ENCODE peak calls at places on chromosomes 3 and 15, in ten cellular contexts. One of them, this sample, is unnamed.

GRCh38 chr15:37095993-37096877 is 4.1 kb downstream of the MEIS2 start:
- DNase-seq in psoas muscle: no peak
- DNase-seq in dorsolateral prefrontal cortex: no peak
- DNase-seq in NCI-H146: no peak
- DNase-seq in H4: no peak
- DNase-seq in GM12864: no peak
- DNase-seq in ELR: no peak
- DNase-seq in stimulated activated CD8-positive, alpha-beta memory T cell treated with anti-CD3 and anti-CD28 coated beads, Interleukin-7, amount 100 ng/mL, for 24 hours: no peak
- DNase-seq in WERI-Rb-1: peak
- DNase-seq in EH: peak
- DNase-seq in this sample: no peak

GRCh38 chr15:68384451-68385239 is 47.3 kb downstream of the ITGA11 start:
- DNase-seq in psoas muscle: peak
- DNase-seq in dorsolateral prefrontal cortex: no peak
- DNase-seq in NCI-H146: no peak
- DNase-seq in H4: peak
- DNase-seq in GM12864: no peak
- DNase-seq in ELR: peak
- DNase-seq in stimulated activated CD8-positive, alpha-beta memory T cell treated with anti-CD3 and anti-CD28 coated beads, Interleukin-7, amount 100 ng/mL, for 24 hours: no peak
- DNase-seq in WERI-Rb-1: no peak
- DNase-seq in EH: peak
- DNase-seq in this sample: peak

GRCh38 chr3:131591394-131591990 is 88.7 kb upstream of the MRPL3 start:
- DNase-seq in psoas muscle: no peak
- DNase-seq in dorsolateral prefrontal cortex: no peak
- DNase-seq in NCI-H146: no peak
- DNase-seq in H4: peak
- DNase-seq in GM12864: no peak
- DNase-seq in ELR: peak
- DNase-seq in stimulated activated CD8-positive, alpha-beta memory T cell treated with anti-CD3 and anti-CD28 coated beads, Interleukin-7, amount 100 ng/mL, for 24 hours: no peak
- DNase-seq in WERI-Rb-1: no peak
- DNase-seq in EH: peak
- DNase-seq in this sample: peak

GRCh38 chr15:25862087-25862468 is 1.0 kb downstream of the ATP10A start:
- DNase-seq in psoas muscle: no peak
- DNase-seq in dorsolateral prefrontal cortex: no peak
- DNase-seq in NCI-H146: no peak
- DNase-seq in H4: no peak
- DNase-seq in GM12864: no peak
- DNase-seq in ELR: no peak
- DNase-seq in stimulated activated CD8-positive, alpha-beta memory T cell treated with anti-CD3 and anti-CD28 coated beads, Interleukin-7, amount 100 ng/mL, for 24 hours: no peak
- DNase-seq in WERI-Rb-1: no peak
- DNase-seq in EH: peak
- DNase-seq in this sample: no peak

GRCh38 chr15:70701891-70702568 is 61.3 kb downstream of the UACA start:
- DNase-seq in psoas muscle: no peak
- DNase-seq in dorsolateral prefrontal cortex: no peak
- DNase-seq in NCI-H146: no peak
- DNase-seq in H4: peak
- DNase-seq in GM12864: no peak
- DNase-seq in ELR: peak
- DNase-seq in stimulated activated CD8-positive, alpha-beta memory T cell treated with anti-CD3 and anti-CD28 coated beads, Interleukin-7, amount 100 ng/mL, for 24 hours: no peak
- DNase-seq in WERI-Rb-1: no peak
- DNase-seq in EH: peak
- DNase-seq in this sample: no peak

GRCh38 chr3:62139957-62140356 is 233.4 kb downstream of the FEZF2 start:
- DNase-seq in psoas muscle: no peak
- DNase-seq in dorsolateral prefrontal cortex: no peak
- DNase-seq in NCI-H146: no peak
- DNase-seq in H4: peak
- DNase-seq in GM12864: no peak
- DNase-seq in ELR: no peak
- DNase-seq in stimulated activated CD8-positive, alpha-beta memory T cell treated with anti-CD3 and anti-CD28 coated beads, Interleukin-7, amount 100 ng/mL, for 24 hours: no peak
- DNase-seq in WERI-Rb-1: no peak
- DNase-seq in EH: peak
- DNase-seq in this sample: no peak

GRCh38 chr3:127413871-127414270 is 126.0 kb upstream of the PRR20G start:
- DNase-seq in psoas muscle: no peak
- DNase-seq in dorsolateral prefrontal cortex: no peak
- DNase-seq in NCI-H146: no peak
- DNase-seq in H4: no peak
- DNase-seq in GM12864: no peak
- DNase-seq in ELR: no peak
- DNase-seq in stimulated activated CD8-positive, alpha-beta memory T cell treated with anti-CD3 and anti-CD28 coated beads, Interleukin-7, amount 100 ng/mL, for 24 hours: no peak
- DNase-seq in WERI-Rb-1: no peak
- DNase-seq in EH: no peak
- DNase-seq in this sample: no peak

GRCh38 chr3:143226678-143227291 is 107.2 kb downstream of the CHST2 start:
- DNase-seq in psoas muscle: no peak
- DNase-seq in dorsolateral prefrontal cortex: no peak
- DNase-seq in NCI-H146: peak
- DNase-seq in H4: no peak
- DNase-seq in GM12864: no peak
- DNase-seq in ELR: no peak
- DNase-seq in stimulated activated CD8-positive, alpha-beta memory T cell treated with anti-CD3 and anti-CD28 coated beads, Interleukin-7, amount 100 ng/mL, for 24 hours: no peak
- DNase-seq in WERI-Rb-1: no peak
- DNase-seq in EH: no peak
- DNase-seq in this sample: no peak

GRCh38 chr3:11803977-11804903 is 42.4 kb downstream of the TAMM41 start:
- DNase-seq in psoas muscle: peak
- DNase-seq in dorsolateral prefrontal cortex: peak
- DNase-seq in NCI-H146: peak
- DNase-seq in H4: peak
- DNase-seq in GM12864: peak
- DNase-seq in ELR: peak
- DNase-seq in stimulated activated CD8-positive, alpha-beta memory T cell treated with anti-CD3 and anti-CD28 coated beads, Interleukin-7, amount 100 ng/mL, for 24 hours: no peak
- DNase-seq in WERI-Rb-1: peak
- DNase-seq in EH: peak
- DNase-seq in this sample: peak

GRCh38 chr15:89132611-89133242 is 44.5 kb downstream of the ABHD2 start:
- DNase-seq in psoas muscle: no peak
- DNase-seq in dorsolateral prefrontal cortex: no peak
- DNase-seq in NCI-H146: no peak
- DNase-seq in H4: no peak
- DNase-seq in GM12864: no peak
- DNase-seq in ELR: no peak
- DNase-seq in stimulated activated CD8-positive, alpha-beta memory T cell treated with anti-CD3 and anti-CD28 coated beads, Interleukin-7, amount 100 ng/mL, for 24 hours: no peak
- DNase-seq in WERI-Rb-1: no peak
- DNase-seq in EH: no peak
- DNase-seq in this sample: no peak

GRCh38 chr3:87173776-87174175 is 53.3 kb upstream of the CHMP2B start:
- DNase-seq in psoas muscle: no peak
- DNase-seq in dorsolateral prefrontal cortex: no peak
- DNase-seq in NCI-H146: no peak
- DNase-seq in H4: no peak
- DNase-seq in GM12864: no peak
- DNase-seq in ELR: no peak
- DNase-seq in stimulated activated CD8-positive, alpha-beta memory T cell treated with anti-CD3 and anti-CD28 coated beads, Interleukin-7, amount 100 ng/mL, for 24 hours: no peak
- DNase-seq in WERI-Rb-1: no peak
- DNase-seq in EH: no peak
- DNase-seq in this sample: no peak

GRCh38 chr3:34725774-34726173 is 913.6 kb upstream of the ARPP21 start:
- DNase-seq in psoas muscle: no peak
- DNase-seq in dorsolateral prefrontal cortex: no peak
- DNase-seq in NCI-H146: peak
- DNase-seq in H4: no peak
- DNase-seq in GM12864: no peak
- DNase-seq in ELR: no peak
- DNase-seq in stimulated activated CD8-positive, alpha-beta memory T cell treated with anti-CD3 and anti-CD28 coated beads, Interleukin-7, amount 100 ng/mL, for 24 hours: no peak
- DNase-seq in WERI-Rb-1: no peak
- DNase-seq in EH: peak
- DNase-seq in this sample: no peak

GRCh38 chr3:124781706-124782376 is 51.6 kb downstream of the UMPS start:
- DNase-seq in psoas muscle: no peak
- DNase-seq in dorsolateral prefrontal cortex: no peak
- DNase-seq in NCI-H146: no peak
- DNase-seq in H4: no peak
- DNase-seq in GM12864: no peak
- DNase-seq in ELR: no peak
- DNase-seq in stimulated activated CD8-positive, alpha-beta memory T cell treated with anti-CD3 and anti-CD28 coated beads, Interleukin-7, amount 100 ng/mL, for 24 hours: no peak
- DNase-seq in WERI-Rb-1: no peak
- DNase-seq in EH: peak
- DNase-seq in this sample: no peak

GRCh38 chr15:77112819-77113569 is 42.1 kb upstream of the TSPAN3 start:
- DNase-seq in psoas muscle: no peak
- DNase-seq in dorsolateral prefrontal cortex: no peak
- DNase-seq in NCI-H146: no peak
- DNase-seq in H4: no peak
- DNase-seq in GM12864: no peak
- DNase-seq in ELR: no peak
- DNase-seq in stimulated activated CD8-positive, alpha-beta memory T cell treated with anti-CD3 and anti-CD28 coated beads, Interleukin-7, amount 100 ng/mL, for 24 hours: no peak
- DNase-seq in WERI-Rb-1: no peak
- DNase-seq in EH: no peak
- DNase-seq in this sample: no peak

GRCh38 chr3:108099679-108100428 is 9.0 kb upstream of the CD47 start:
- DNase-seq in psoas muscle: no peak
- DNase-seq in dorsolateral prefrontal cortex: no peak
- DNase-seq in NCI-H146: no peak
- DNase-seq in H4: no peak
- DNase-seq in GM12864: peak
- DNase-seq in ELR: no peak
- DNase-seq in stimulated activated CD8-positive, alpha-beta memory T cell treated with anti-CD3 and anti-CD28 coated beads, Interleukin-7, amount 100 ng/mL, for 24 hours: no peak
- DNase-seq in WERI-Rb-1: peak
- DNase-seq in EH: no peak
- DNase-seq in this sample: no peak

GRCh38 chr3:30448946-30449686 is 157.3 kb upstream of the TGFBR2 start:
- DNase-seq in psoas muscle: no peak
- DNase-seq in dorsolateral prefrontal cortex: no peak
- DNase-seq in NCI-H146: no peak
- DNase-seq in H4: no peak
- DNase-seq in GM12864: no peak
- DNase-seq in ELR: no peak
- DNase-seq in stimulated activated CD8-positive, alpha-beta memory T cell treated with anti-CD3 and anti-CD28 coated beads, Interleukin-7, amount 100 ng/mL, for 24 hours: no peak
- DNase-seq in WERI-Rb-1: no peak
- DNase-seq in EH: peak
- DNase-seq in this sample: no peak

GRCh38 chr3:124563376-124563775 is 166.9 kb upstream of the UMPS start:
- DNase-seq in psoas muscle: no peak
- DNase-seq in dorsolateral prefrontal cortex: no peak
- DNase-seq in NCI-H146: no peak
- DNase-seq in H4: no peak
- DNase-seq in GM12864: no peak
- DNase-seq in ELR: peak
- DNase-seq in stimulated activated CD8-positive, alpha-beta memory T cell treated with anti-CD3 and anti-CD28 coated beads, Interleukin-7, amount 100 ng/mL, for 24 hours: no peak
- DNase-seq in WERI-Rb-1: no peak
- DNase-seq in EH: peak
- DNase-seq in this sample: no peak

GRCh38 chr3:260911-261310 is 64.3 kb downstream of the CHL1 start:
- DNase-seq in psoas muscle: no peak
- DNase-seq in dorsolateral prefrontal cortex: no peak
- DNase-seq in NCI-H146: no peak
- DNase-seq in H4: no peak
- DNase-seq in GM12864: no peak
- DNase-seq in ELR: no peak
- DNase-seq in stimulated activated CD8-positive, alpha-beta memory T cell treated with anti-CD3 and anti-CD28 coated beads, Interleukin-7, amount 100 ng/mL, for 24 hours: no peak
- DNase-seq in WERI-Rb-1: no peak
- DNase-seq in EH: no peak
- DNase-seq in this sample: no peak

GRCh38 chr15:101198820-101199219 is 53.0 kb downstream of the CHSY1 start:
- DNase-seq in psoas muscle: no peak
- DNase-seq in dorsolateral prefrontal cortex: no peak
- DNase-seq in NCI-H146: no peak
- DNase-seq in H4: no peak
- DNase-seq in GM12864: no peak
- DNase-seq in ELR: peak
- DNase-seq in stimulated activated CD8-positive, alpha-beta memory T cell treated with anti-CD3 and anti-CD28 coated beads, Interleukin-7, amount 100 ng/mL, for 24 hours: no peak
- DNase-seq in WERI-Rb-1: no peak
- DNase-seq in EH: peak
- DNase-seq in this sample: no peak

GRCh38 chr3:15299036-15299435 is 33.4 kb downstream of the SH3BP5 start:
- DNase-seq in psoas muscle: no peak
- DNase-seq in dorsolateral prefrontal cortex: peak
- DNase-seq in NCI-H146: no peak
- DNase-seq in H4: no peak
- DNase-seq in GM12864: no peak
- DNase-seq in ELR: no peak
- DNase-seq in stimulated activated CD8-positive, alpha-beta memory T cell treated with anti-CD3 and anti-CD28 coated beads, Interleukin-7, amount 100 ng/mL, for 24 hours: no peak
- DNase-seq in WERI-Rb-1: peak
- DNase-seq in EH: no peak
- DNase-seq in this sample: no peak

GRCh38 chr15:81120069-81120468 is 14.0 kb upstream of the CFAP161 start:
- DNase-seq in psoas muscle: no peak
- DNase-seq in dorsolateral prefrontal cortex: no peak
- DNase-seq in NCI-H146: no peak
- DNase-seq in H4: no peak
- DNase-seq in GM12864: no peak
- DNase-seq in ELR: no peak
- DNase-seq in stimulated activated CD8-positive, alpha-beta memory T cell treated with anti-CD3 and anti-CD28 coated beads, Interleukin-7, amount 100 ng/mL, for 24 hours: no peak
- DNase-seq in WERI-Rb-1: no peak
- DNase-seq in EH: no peak
- DNase-seq in this sample: no peak

GRCh38 chr3:150412599-150413069 is 4.5 kb downstream of the TSC22D2 start:
- DNase-seq in psoas muscle: no peak
- DNase-seq in dorsolateral prefrontal cortex: no peak
- DNase-seq in NCI-H146: peak
- DNase-seq in H4: peak
- DNase-seq in GM12864: no peak
- DNase-seq in ELR: peak
- DNase-seq in stimulated activated CD8-positive, alpha-beta memory T cell treated with anti-CD3 and anti-CD28 coated beads, Interleukin-7, amount 100 ng/mL, for 24 hours: no peak
- DNase-seq in WERI-Rb-1: no peak
- DNase-seq in EH: peak
- DNase-seq in this sample: peak

GRCh38 chr3:51550080-51550819 is 11.7 kb downstream of the RAD54L2 start:
- DNase-seq in psoas muscle: no peak
- DNase-seq in dorsolateral prefrontal cortex: no peak
- DNase-seq in NCI-H146: no peak
- DNase-seq in H4: no peak
- DNase-seq in GM12864: no peak
- DNase-seq in ELR: no peak
- DNase-seq in stimulated activated CD8-positive, alpha-beta memory T cell treated with anti-CD3 and anti-CD28 coated beads, Interleukin-7, amount 100 ng/mL, for 24 hours: no peak
- DNase-seq in WERI-Rb-1: no peak
- DNase-seq in EH: no peak
- DNase-seq in this sample: no peak

GRCh38 chr3:44074181-44074580 is 167.5 kb upstream of the TOPAZ1 start:
- DNase-seq in psoas muscle: no peak
- DNase-seq in dorsolateral prefrontal cortex: no peak
- DNase-seq in NCI-H146: peak
- DNase-seq in H4: no peak
- DNase-seq in GM12864: no peak
- DNase-seq in ELR: peak
- DNase-seq in stimulated activated CD8-positive, alpha-beta memory T cell treated with anti-CD3 and anti-CD28 coated beads, Interleukin-7, amount 100 ng/mL, for 24 hours: no peak
- DNase-seq in WERI-Rb-1: no peak
- DNase-seq in EH: no peak
- DNase-seq in this sample: peak

GRCh38 chr3:13123266-13123665 is 50.0 kb upstream of the IQSEC1 start:
- DNase-seq in psoas muscle: no peak
- DNase-seq in dorsolateral prefrontal cortex: no peak
- DNase-seq in NCI-H146: peak
- DNase-seq in H4: no peak
- DNase-seq in GM12864: no peak
- DNase-seq in ELR: no peak
- DNase-seq in stimulated activated CD8-positive, alpha-beta memory T cell treated with anti-CD3 and anti-CD28 coated beads, Interleukin-7, amount 100 ng/mL, for 24 hours: no peak
- DNase-seq in WERI-Rb-1: no peak
- DNase-seq in EH: no peak
- DNase-seq in this sample: no peak

GRCh38 chr15:32656091-32656860 is 14.8 kb downstream of the SCG5 start:
- DNase-seq in psoas muscle: no peak
- DNase-seq in dorsolateral prefrontal cortex: no peak
- DNase-seq in NCI-H146: no peak
- DNase-seq in H4: no peak
- DNase-seq in GM12864: no peak
- DNase-seq in ELR: peak
- DNase-seq in stimulated activated CD8-positive, alpha-beta memory T cell treated with anti-CD3 and anti-CD28 coated beads, Interleukin-7, amount 100 ng/mL, for 24 hours: no peak
- DNase-seq in WERI-Rb-1: no peak
- DNase-seq in EH: no peak
- DNase-seq in this sample: no peak

GRCh38 chr3:192819001-192819569 is 91.7 kb upstream of the FGF12 start:
- DNase-seq in psoas muscle: no peak
- DNase-seq in dorsolateral prefrontal cortex: no peak
- DNase-seq in NCI-H146: no peak
- DNase-seq in H4: peak
- DNase-seq in GM12864: no peak
- DNase-seq in ELR: peak
- DNase-seq in stimulated activated CD8-positive, alpha-beta memory T cell treated with anti-CD3 and anti-CD28 coated beads, Interleukin-7, amount 100 ng/mL, for 24 hours: no peak
- DNase-seq in WERI-Rb-1: no peak
- DNase-seq in EH: peak
- DNase-seq in this sample: peak

GRCh38 chr3:73028803-73029202 is 32.2 kb downstream of the PPP4R2 start:
- DNase-seq in psoas muscle: no peak
- DNase-seq in dorsolateral prefrontal cortex: no peak
- DNase-seq in NCI-H146: no peak
- DNase-seq in H4: no peak
- DNase-seq in GM12864: no peak
- DNase-seq in ELR: no peak
- DNase-seq in stimulated activated CD8-positive, alpha-beta memory T cell treated with anti-CD3 and anti-CD28 coated beads, Interleukin-7, amount 100 ng/mL, for 24 hours: no peak
- DNase-seq in WERI-Rb-1: no peak
- DNase-seq in EH: no peak
- DNase-seq in this sample: no peak